ENCODE peak calls at places on chromosomes 4 and X, in five cellular contexts. E is tibial nerve, C is left ventricle myocardium inferior, A is spleen, R is astrocyte. M is an unnamed sample.

GRCh38 chrX:140509468-140510305 is 4.8 kb upstream of the SOX3 start:
- DNase-seq in C (no peak), R (no peak), E (no peak), A (no peak), M (no peak)

GRCh38 chr4:22607382-22607781 is 85.4 kb upstream of the GBA3 start:
- DNase-seq in C (peak; percentile 23), E (no peak), A (no peak), R (peak; percentile 18), M (no peak)

GRCh38 chr4:106851686-106852085 is 184.4 kb downstream of the DKK2 start:
- DNase-seq in C (no peak), R (no peak), A (no peak), E (no peak), M (no peak)

GRCh38 chr4:8353912-8354453 is 84.4 kb downstream of the HTRA3 start:
- DNase-seq in A (no peak), C (no peak), E (no peak), R (peak; percentile 90), M (no peak)

GRCh38 chr4:4574052-4574451 is 32.2 kb upstream of the STX18 start:
- DNase-seq in C (no peak), R (no peak), A (no peak), E (no peak), M (no peak)

GRCh38 chrX:29237972-29238371 is 650.7 kb downstream of the IL1RAPL1 start:
- DNase-seq in E (no peak), C (no peak), R (no peak), A (no peak), M (no peak)

GRCh38 chrX:116230136-116230886 is 59.8 kb downstream of the AGTR2 start:
- DNase-seq in C (no peak), R (no peak), E (no peak), A (no peak), M (no peak)

GRCh38 chrX:9677098-9677739 is 88.4 kb downstream of the GPR143 start:
- DNase-seq in C (no peak), E (no peak), A (no peak), R (peak; percentile 44), M (no peak)

GRCh38 chr4:25889626-25890025 is 24.4 kb upstream of the SMIM20 start:
- DNase-seq in E (no peak), A (no peak), R (no peak), C (no peak), M (no peak)

GRCh38 chr4:26885912-26886274 is 25.3 kb downstream of the STIM2 start:
- DNase-seq in E (no peak), A (no peak), C (no peak), R (no peak), M (no peak)

GRCh38 chr4:146033149-146033548 is 94.5 kb upstream of the ZNF827 start:
- DNase-seq in R (no peak), C (no peak), E (no peak), A (no peak), M (no peak)

GRCh38 chr4:188107931-188108843 is 1.2 kb downstream of the TRIML2 start:
- DNase-seq in A (no peak), E (no peak), C (no peak), R (no peak), M (no peak)

GRCh38 chrX:66717926-66718325 is 79.0 kb upstream of the EDA2R start:
- DNase-seq in R (no peak), C (no peak), A (no peak), E (no peak), M (no peak)

GRCh38 chr4:8468746-8469535 is 28.4 kb downstream of the TRMT44 start:
- DNase-seq in C (peak; percentile 40), A (peak; percentile 90), E (peak; percentile 40), R (peak; percentile 8), M (no peak)

GRCh38 chr4:76960014-76960413 is 10.5 kb downstream of the SEPTIN11 start:
- DNase-seq in A (no peak), R (peak; percentile 78), C (no peak), E (no peak), M (no peak)

GRCh38 chr4:77172336-77172735 is 15.3 kb downstream of the CCNG2 start:
- DNase-seq in C (no peak), A (no peak), E (no peak), R (peak; percentile 98), M (no peak)

GRCh38 chrX:106302304-106302703 is 134.2 kb downstream of the PWWP3B start:
- DNase-seq in E (no peak), R (peak; percentile 64), A (no peak), C (no peak), M (no peak)

GRCh38 chr4:185437809-185438208 is 12.0 kb upstream of the UFSP2 start:
- DNase-seq in C (no peak), E (no peak), R (no peak), A (no peak), M (no peak)

GRCh38 chrX:29478336-29479069 is 736.9 kb upstream of the MAGEB2 start:
- DNase-seq in E (no peak), R (peak; percentile 12), A (no peak), C (no peak), M (no peak)

GRCh38 chrX:25810202-25810601 is 327.9 kb upstream of the MAGEB18 start:
- DNase-seq in R (peak; percentile 17), C (no peak), E (no peak), A (no peak), M (no peak)

GRCh38 chr4:8016527-8016926 is 76.9 kb upstream of the AFAP1 start:
- DNase-seq in A (no peak), R (peak; percentile 62), C (no peak), E (no peak), M (no peak)

GRCh38 chr4:76160355-76160754 is 12.2 kb upstream of the NUP54 start:
- DNase-seq in A (no peak), E (no peak), C (no peak), R (no peak), M (no peak)

GRCh38 chr4:8391071-8391470 is 49.5 kb downstream of the ACOX3 start:
- DNase-seq in R (no peak), E (no peak), A (no peak), C (no peak), M (no peak)

GRCh38 chr4:141538001-141538400 is 98.4 kb upstream of the IL15 start:
- DNase-seq in E (no peak), R (no peak), C (no peak), A (no peak), M (no peak)

GRCh38 chr4:185017964-185018772 is at the start of gene HELT:
- DNase-seq in E (no peak), C (no peak), A (no peak), R (no peak), M (no peak)

GRCh38 chr4:109690690-109691410 is 12.4 kb downstream of the CASP6 start:
- DNase-seq in C (no peak), E (no peak), R (no peak), A (no peak), M (no peak)

GRCh38 chr4:108370291-108370690 is 201.6 kb upstream of the LEF1 start:
- DNase-seq in E (no peak), R (no peak), A (no peak), C (no peak), M (no peak)

GRCh38 chr4:151743894-151744293 is 16.9 kb downstream of the GATB start:
- DNase-seq in R (no peak), C (no peak), A (no peak), E (no peak), M (no peak)

GRCh38 chrX:14529288-14529989 is at the start of gene GLRA2:
- DNase-seq in A (no peak), C (no peak), E (no peak), R (no peak), M (no peak)

GRCh38 chr4:163988921-163989320 is 494.4 kb downstream of the TMA16 start:
- DNase-seq in R (no peak), A (no peak), C (no peak), E (no peak), M (no peak)

GRCh38 chrX:149858592-149858991 is 22.4 kb upstream of the MAGEA8 start:
- DNase-seq in R (no peak), A (no peak), E (no peak), C (no peak), M (no peak)

GRCh38 chr4:1501754-1502500 is 95.7 kb upstream of the NKX1-1 start:
- DNase-seq in C (no peak), R (no peak), E (peak; percentile 0), A (peak; percentile 64), M (no peak)

GRCh38 chrX:97846718-97847237 is 963.1 kb downstream of the RPA4 start:
- DNase-seq in R (no peak), C (no peak), A (no peak), E (no peak), M (no peak)

GRCh38 chrX:139933904-139934303 is 1.1 kb upstream of the ATP11C start:
- DNase-seq in A (no peak), C (no peak), E (no peak), R (no peak), M (no peak)

GRCh38 chr4:24594887-24595286 is 10.5 kb upstream of the DHX15 start:
- DNase-seq in C (no peak), A (no peak), R (peak; percentile 47), E (no peak), M (no peak)

GRCh38 chr4:67465763-67466052 is 79.6 kb downstream of the CENPC start:
- DNase-seq in R (no peak), E (no peak), C (no peak), A (no peak), M (no peak)
- H3K4me1 ChIP-seq in R (no peaks in the 10 kb centered on the region), E (no peaks in the 10 kb centered on the region), C (peaks cover 8% of the 10 kb centered on the region), A (no peaks in the 10 kb centered on the region), M (no peaks in the 10 kb centered on the region)

GRCh38 chr4:173240696-173241095 is 72.1 kb downstream of the GALNT7 start:
- DNase-seq in R (no peak), E (no peak), A (no peak), C (no peak), M (no peak)

GRCh38 chr4:173243917-173244658 is 75.5 kb downstream of the GALNT7 start:
- DNase-seq in R (no peak), C (no peak), E (no peak), A (no peak), M (no peak)

GRCh38 chr4:173242466-173243250 is 74.0 kb downstream of the GALNT7 start:
- DNase-seq in R (no peak), E (no peak), A (no peak), C (no peak), M (no peak)

GRCh38 chr4:173246719-173247118 is 78.1 kb downstream of the GALNT7 start:
- DNase-seq in R (no peak), C (no peak), E (no peak), A (no peak), M (no peak)

GRCh38 chr4:173243321-173243720 is 74.7 kb downstream of the GALNT7 start:
- DNase-seq in C (no peak), A (no peak), E (no peak), R (peak; percentile 80), M (no peak)
- H3K4me1 ChIP-seq in C (no peaks in the 10 kb centered on the region), A (peaks cover 41% of the 10 kb centered on the region), E (no peaks in the 10 kb centered on the region), R (peaks cover 15% of the 10 kb centered on the region), M (peaks cover 14% of the 10 kb centered on the region)

GRCh38 chr4:40448875-40449274 is 113.7 kb downstream of the CHRNA9 start:
- DNase-seq in E (no peak), C (no peak), R (no peak), A (no peak), M (no peak)
- H3K4me1 ChIP-seq in E (no peaks in the 10 kb centered on the region), C (no peaks in the 10 kb centered on the region), R (no peaks in the 10 kb centered on the region), A (peaks cover 26% of the 10 kb centered on the region), M (peaks cover 7% of the 10 kb centered on the region)

DNA sequence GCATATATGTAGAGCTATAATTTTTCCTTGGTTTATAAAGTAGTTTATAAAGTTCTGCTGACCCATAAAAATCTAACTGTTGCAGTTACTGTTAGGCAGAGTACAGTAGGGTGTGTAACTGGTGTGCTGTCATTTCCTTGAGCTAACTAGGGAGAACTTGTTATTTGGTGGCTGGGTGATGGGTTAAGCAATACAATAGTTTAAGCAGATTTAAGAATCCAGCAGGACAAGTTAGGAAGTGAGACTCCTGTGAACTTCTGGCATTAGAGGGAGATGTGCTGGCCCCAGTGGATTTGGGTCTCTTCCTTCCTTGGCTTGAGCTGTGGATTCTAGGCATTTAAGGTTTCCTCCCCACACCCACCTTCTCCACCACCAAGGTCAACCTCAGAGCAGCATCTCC is 70.4 kb downstream of the CLCN5 start:
- DNase-seq in R (no peak), C (no peak), E (no peak), A (no peak), M (no peak)
- H3K4me1 ChIP-seq in R (no peaks in the 10 kb centered on the region), C (no peaks in the 10 kb centered on the region), E (no peaks in the 10 kb centered on the region), A (no peaks in the 10 kb centered on the region), M (no peaks in the 10 kb centered on the region)